ENCODE peak calls at places on chromosome 21, in eight cellular contexts. K is CD8-positive, alpha-beta memory T cell; Y is PC-3; M is fibroblast of lung; T is vagina; W is A673; O is tibial nerve; G is lung. P is an unnamed sample. For H3K9me3, the result is how much of the 10 kb centered on the place peaks cover.

GRCh38 chr21:38361324-38361723 is 104.5 kb downstream of the KCNJ15 start:
- DNase-seq in K (no peak), Y (no peak), M (no peak), T (peak), W (no peak), O (no peak), G (no peak), P (no peak)

GRCh38 chr21:26840206-26840605 is 5.0 kb downstream of the ADAMTS1 start:
- DNase-seq in K (no peak), Y (no peak), M (peak), T (no peak), W (no peak), O (no peak), G (no peak), P (no peak)

GRCh38 chr21:42222821-42223390 is 4.0 kb downstream of the ABCG1 start:
- DNase-seq in K (no peak), Y (no peak), M (no peak), T (no peak), W (no peak), O (no peak), G (no peak), P (no peak)

GRCh38 chr21:32414579-32415358 is 2.3 kb downstream of the EVA1C start:
- DNase-seq in K (no peak), Y (peak), M (peak), T (no peak), W (peak), O (no peak), G (no peak), P (no peak)

GRCh38 chr21:25025596-25025995 is 581.7 kb downstream of the MRPL39 start:
- DNase-seq in K (no peak), Y (no peak), M (no peak), T (no peak), W (no peak), O (no peak), G (no peak), P (no peak)

GRCh38 chr21:26814374-26814773 is 30.8 kb downstream of the ADAMTS1 start:
- DNase-seq in K (no peak), Y (no peak), M (peak), T (no peak), W (no peak), O (no peak), G (no peak), P (no peak)

GRCh38 chr21:28099296-28099695 is 893.4 kb downstream of the LTN1 start:
- DNase-seq in K (no peak), Y (no peak), M (peak), T (no peak), W (no peak), O (no peak), G (no peak), P (no peak)

GRCh38 chr21:41786521-41786987 is 19.7 kb upstream of the RIPK4 start:
- DNase-seq in K (no peak), Y (peak), M (no peak), T (no peak), W (no peak), O (no peak), G (no peak), P (peak)

GRCh38 chr21:32867587-32867986 is 96.0 kb upstream of the PAXBP1 start:
- DNase-seq in K (no peak), Y (peak), M (no peak), T (no peak), W (no peak), O (no peak), G (no peak), P (no peak)

GRCh38 chr21:46295177-46295711 is 9.1 kb downstream of the YBEY start:
- DNase-seq in K (no peak), Y (no peak), M (peak), T (no peak), W (peak), O (no peak), G (no peak), P (no peak)

GRCh38 chr21:26351661-26352060 is 181.1 kb upstream of the APP start:
- DNase-seq in K (no peak), Y (peak), M (no peak), T (no peak), W (no peak), O (no peak), G (no peak), P (no peak)

GRCh38 chr21:30166171-30166570 is 434 bp downstream of the CLDN17 start:
- DNase-seq in K (no peak), Y (no peak), M (no peak), T (no peak), W (no peak), O (no peak), G (no peak), P (no peak)

GRCh38 chr21:42500736-42501135 is 4.7 kb upstream of the RSPH1 start:
- DNase-seq in K (no peak), Y (peak), M (no peak), T (no peak), W (no peak), O (no peak), G (no peak), P (no peak)

GRCh38 chr21:26835027-26835713 is 10.0 kb downstream of the ADAMTS1 start:
- DNase-seq in K (no peak), Y (peak), M (peak), T (no peak), W (no peak), O (no peak), G (no peak), P (no peak)

GRCh38 chr21:25980710-25981109 is 189.9 kb downstream of the APP start:
- DNase-seq in K (no peak), Y (no peak), M (no peak), T (no peak), W (no peak), O (no peak), G (no peak), P (no peak)

GRCh38 chr21:41576010-41576615 is 68.2 kb upstream of the TMPRSS2 start:
- DNase-seq in K (no peak), Y (no peak), M (no peak), T (no peak), W (no peak), O (no peak), G (no peak), P (no peak)

GRCh38 chr21:38524168-38525153 is 26.2 kb upstream of the ERG start:
- DNase-seq in K (no peak), Y (no peak), M (no peak), T (no peak), W (no peak), O (no peak), G (no peak), P (no peak)

GRCh38 chr21:36203603-36203889 is 46.9 kb downstream of the DOP1B start:
- DNase-seq in K (no peak), Y (peak), M (peak), T (no peak), W (no peak), O (no peak), G (no peak), P (no peak)

DNA sequence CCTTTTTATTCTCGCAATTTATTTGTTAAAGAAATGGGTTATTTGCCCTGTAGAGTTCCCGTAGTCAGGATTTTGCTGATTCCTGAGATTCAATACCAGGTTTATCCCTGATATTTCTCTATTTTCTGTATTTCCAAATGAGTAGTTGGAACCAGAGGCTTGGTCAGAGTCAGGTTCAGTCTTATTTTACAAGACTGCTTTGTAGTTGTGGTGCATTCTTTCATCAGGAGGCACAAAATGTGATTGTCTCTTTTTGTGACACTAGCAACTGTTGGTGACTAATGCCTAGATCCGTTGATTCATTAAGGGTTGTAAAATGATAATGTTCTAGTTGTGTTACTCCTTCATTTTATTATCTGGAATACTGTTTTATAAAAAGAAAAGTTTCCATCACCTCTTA is 95.5 kb upstream of the TPTE start:
- DNase-seq in K (no peak), Y (no peak), M (no peak), T (no peak), W (no peak), O (no peak), G (no peak), P (no peak)
- H3K9me3 ChIP-seq in K (under half), Y (under half), M (under half), T (under half), W (half or more), O (under half), G (under half), P (under half)

GRCh38 chr21:34132202-34132601 is 58.8 kb downstream of the MRPS6 start:
- DNase-seq in K (no peak), Y (no peak), M (no peak), T (no peak), W (no peak), O (no peak), G (no peak), P (no peak)

GRCh38 chr21:34129971-34130597 is 56.7 kb downstream of the MRPS6 start:
- DNase-seq in K (no peak), Y (no peak), M (peak), T (no peak), W (peak), O (no peak), G (no peak), P (no peak)

GRCh38 chr21:34132905-34133304 is 59.5 kb downstream of the MRPS6 start:
- DNase-seq in K (no peak), Y (no peak), M (no peak), T (no peak), W (no peak), O (no peak), G (no peak), P (no peak)

GRCh38 chr21:34130598-34130985 is 57.2 kb downstream of the MRPS6 start:
- DNase-seq in K (no peak), Y (no peak), M (no peak), T (no peak), W (no peak), O (no peak), G (no peak), P (no peak)

GRCh38 chr21:34131586-34131985 is 58.2 kb downstream of the MRPS6 start:
- DNase-seq in K (no peak), Y (no peak), M (no peak), T (no peak), W (no peak), O (no peak), G (no peak), P (no peak)
- H3K27ac ChIP-seq in K (no peak), Y (no peak), M (no peak), T (peak), W (no peak), O (peak), G (peak), P (no peak)

GRCh38 chr21:44737706-44738354 is 26.5 kb upstream of the TSPEAR start:
- DNase-seq in K (no peak), Y (peak), M (peak), T (no peak), W (no peak), O (no peak), G (no peak), P (no peak)
- H3K9me3 ChIP-seq in K (under half), Y (under half), M (under half), T (under half), W (under half), O (under half), G (under half), P (half or more)

GRCh38 chr21:37257526-37257966 is 9.6 kb downstream of the VPS26C start:
- DNase-seq in K (no peak), Y (peak), M (peak), T (no peak), W (peak), O (no peak), G (no peak), P (no peak)

GRCh38 chr21:37257967-37258877 is 8.9 kb downstream of the VPS26C start:
- DNase-seq in K (peak), Y (peak), M (peak), T (no peak), W (peak), O (no peak), G (peak), P (peak)

GRCh38 chr21:37263827-37264226 is 3.3 kb downstream of the VPS26C start:
- DNase-seq in K (no peak), Y (no peak), M (no peak), T (peak), W (no peak), O (no peak), G (no peak), P (no peak)

GRCh38 chr21:37264808-37265207 is 2.3 kb downstream of the VPS26C start:
- DNase-seq in K (no peak), Y (peak), M (no peak), T (peak), W (no peak), O (no peak), G (no peak), P (no peak)

GRCh38 chr21:37259426-37259825 is 7.7 kb downstream of the VPS26C start:
- DNase-seq in K (no peak), Y (no peak), M (no peak), T (peak), W (no peak), O (no peak), G (no peak), P (no peak)
- H3K27ac ChIP-seq in K (no peak), Y (no peak), M (no peak), T (no peak), W (no peak), O (no peak), G (no peak), P (no peak)

GRCh38 chr21:39538453-39539042 is 74.2 kb upstream of the B3GALT5 start:
- DNase-seq in K (no peak), Y (no peak), M (no peak), T (no peak), W (no peak), O (no peak), G (no peak), P (no peak)
- H3K9me3 ChIP-seq in K (under half), Y (under half), M (under half), T (under half), W (under half), O (under half), G (under half), P (under half)

P was measured in breast epithelium.